ENCODE peak calls at places on chromosomes 2 and 18, in six cellular contexts. One of them, this sample, is unnamed.

GRCh38 chr2:113992090-113992489 is 102.2 kb downstream of the ACTR3 start:
- DNase-seq in fibroblast of mammary gland: peak; percentile 28
- DNase-seq in mucosa of descending colon: no peak
- DNase-seq in lower leg skin: no peak
- DNase-seq in A549: no peak
- DNase-seq in WERI-Rb-1: no peak
- DNase-seq in this sample: no peak

GRCh38 chr2:108615480-108616090 is 81.3 kb downstream of the LIMS1 start:
- DNase-seq in A549: no peak
- DNase-seq in mucosa of descending colon: no peak
- DNase-seq in fibroblast of mammary gland: no peak
- DNase-seq in lower leg skin: no peak
- DNase-seq in WERI-Rb-1: no peak
- DNase-seq in this sample: no peak

GRCh38 chr18:13388586-13389490 is 170.3 kb downstream of the LDLRAD4 start:
- DNase-seq in mucosa of descending colon: no peak
- DNase-seq in A549: no peak
- DNase-seq in lower leg skin: peak; percentile 83
- DNase-seq in WERI-Rb-1: no peak
- DNase-seq in fibroblast of mammary gland: no peak
- DNase-seq in this sample: no peak

GRCh38 chr2:18435425-18436037 is 124.9 kb downstream of the RDH14 start:
- DNase-seq in WERI-Rb-1: peak; percentile 26
- DNase-seq in A549: peak; percentile 70
- DNase-seq in fibroblast of mammary gland: peak; percentile 87
- DNase-seq in lower leg skin: no peak
- DNase-seq in mucosa of descending colon: no peak
- DNase-seq in this sample: peak; percentile 89

GRCh38 chr2:119234021-119235019 is 10.7 kb downstream of the STEAP3 start:
- DNase-seq in WERI-Rb-1: peak; percentile 57
- DNase-seq in mucosa of descending colon: no peak
- DNase-seq in A549: peak; percentile 35
- DNase-seq in fibroblast of mammary gland: peak; percentile 32
- DNase-seq in lower leg skin: no peak
- DNase-seq in this sample: peak; percentile 50

GRCh38 chr2:53460347-53460746 is 307.3 kb upstream of the CHAC2 start:
- DNase-seq in A549: no peak
- DNase-seq in WERI-Rb-1: no peak
- DNase-seq in mucosa of descending colon: peak; percentile 58
- DNase-seq in lower leg skin: no peak
- DNase-seq in fibroblast of mammary gland: no peak
- DNase-seq in this sample: peak; percentile 5

GRCh38 chr2:19046986-19047780 is 311.2 kb downstream of the OSR1 start:
- DNase-seq in WERI-Rb-1: no peak
- DNase-seq in A549: no peak
- DNase-seq in fibroblast of mammary gland: peak; percentile 58
- DNase-seq in lower leg skin: no peak
- DNase-seq in mucosa of descending colon: no peak
- DNase-seq in this sample: peak; percentile 51

GRCh38 chr2:14126846-14127245 is 505.7 kb upstream of the LRATD1 start:
- DNase-seq in lower leg skin: no peak
- DNase-seq in WERI-Rb-1: no peak
- DNase-seq in A549: no peak
- DNase-seq in fibroblast of mammary gland: no peak
- DNase-seq in mucosa of descending colon: no peak
- DNase-seq in this sample: no peak

GRCh38 chr2:199370150-199370780 is 87.5 kb downstream of the SATB2 start:
- DNase-seq in WERI-Rb-1: no peak
- DNase-seq in lower leg skin: no peak
- DNase-seq in mucosa of descending colon: no peak
- DNase-seq in fibroblast of mammary gland: peak; percentile 31
- DNase-seq in A549: no peak
- DNase-seq in this sample: no peak

GRCh38 chr2:189298481-189298880 is 118.9 kb upstream of the COL5A2 start:
- DNase-seq in mucosa of descending colon: no peak
- DNase-seq in fibroblast of mammary gland: peak; percentile 33
- DNase-seq in WERI-Rb-1: no peak
- DNase-seq in A549: no peak
- DNase-seq in lower leg skin: no peak
- DNase-seq in this sample: peak; percentile 38

GRCh38 chr2:33321236-33321731 is 155.2 kb upstream of the RASGRP3 start:
- DNase-seq in fibroblast of mammary gland: peak; percentile 88
- DNase-seq in A549: no peak
- DNase-seq in mucosa of descending colon: no peak
- DNase-seq in lower leg skin: no peak
- DNase-seq in WERI-Rb-1: no peak
- DNase-seq in this sample: peak; percentile 65

GRCh38 chr2:219596954-219597551 is 604 bp upstream of the STK11IP start:
- DNase-seq in lower leg skin: no peak
- DNase-seq in A549: no peak
- DNase-seq in WERI-Rb-1: no peak
- DNase-seq in mucosa of descending colon: no peak
- DNase-seq in fibroblast of mammary gland: peak; percentile 18
- DNase-seq in this sample: peak; percentile 33

GRCh38 chr18:72866901-72867701 is 686 bp downstream of the NETO1 start:
- DNase-seq in lower leg skin: peak; percentile 82
- DNase-seq in A549: no peak
- DNase-seq in WERI-Rb-1: peak; percentile 47
- DNase-seq in mucosa of descending colon: no peak
- DNase-seq in fibroblast of mammary gland: no peak
- DNase-seq in this sample: peak; percentile 9

GRCh38 chr2:45681675-45682074 is 30.2 kb downstream of the PRKCE start:
- DNase-seq in WERI-Rb-1: no peak
- DNase-seq in mucosa of descending colon: no peak
- DNase-seq in lower leg skin: peak; percentile 87
- DNase-seq in fibroblast of mammary gland: peak; percentile 94
- DNase-seq in A549: peak; percentile 48
- DNase-seq in this sample: peak; percentile 80

GRCh38 chr2:26846334-26846863 is 1.5 kb upstream of the DPYSL5 start:
- DNase-seq in lower leg skin: peak; percentile 88
- DNase-seq in A549: peak; percentile 90
- DNase-seq in WERI-Rb-1: peak; percentile 90
- DNase-seq in fibroblast of mammary gland: peak; percentile 71
- DNase-seq in mucosa of descending colon: peak; percentile 62
- DNase-seq in this sample: peak; percentile 85

GRCh38 chr2:26848336-26849055 is 564 bp downstream of the DPYSL5 start:
- DNase-seq in mucosa of descending colon: no peak
- DNase-seq in A549: peak; percentile 38
- DNase-seq in fibroblast of mammary gland: no peak
- DNase-seq in lower leg skin: peak; percentile 81
- DNase-seq in WERI-Rb-1: peak; percentile 77
- DNase-seq in this sample: no peak

GRCh38 chr2:26849056-26850001 is 1.4 kb downstream of the DPYSL5 start:
- DNase-seq in mucosa of descending colon: no peak
- DNase-seq in A549: no peak
- DNase-seq in fibroblast of mammary gland: no peak
- DNase-seq in lower leg skin: no peak
- DNase-seq in WERI-Rb-1: peak; percentile 82
- DNase-seq in this sample: no peak

GRCh38 chr2:26846881-26847662 is 860 bp upstream of the DPYSL5 start:
- DNase-seq in fibroblast of mammary gland: no peak
- DNase-seq in WERI-Rb-1: peak; percentile 72
- DNase-seq in mucosa of descending colon: no peak
- DNase-seq in A549: no peak
- DNase-seq in lower leg skin: peak; percentile 82
- DNase-seq in this sample: no peak

GRCh38 chr2:26847663-26848335 is at the start of gene DPYSL5:
- DNase-seq in WERI-Rb-1: peak; percentile 96
- DNase-seq in mucosa of descending colon: no peak
- DNase-seq in lower leg skin: no peak
- DNase-seq in fibroblast of mammary gland: no peak
- DNase-seq in A549: peak; percentile 60
- DNase-seq in this sample: no peak
- H3K4me3 ChIP-seq in WERI-Rb-1: peak within 1 kb of the TSS; percentile 91
- H3K4me3 ChIP-seq in mucosa of descending colon: no peak within 1 kb of the TSS
- H3K4me3 ChIP-seq in lower leg skin: no peak within 1 kb of the TSS
- H3K4me3 ChIP-seq in fibroblast of mammary gland: no peak within 1 kb of the TSS
- H3K4me3 ChIP-seq in A549: peak within 1 kb of the TSS; percentile 91
- H3K4me3 ChIP-seq in this sample: no peak within 1 kb of the TSS

GRCh38 chr2:31332521-31332920 is 82.0 kb downstream of the XDH start:
- DNase-seq in fibroblast of mammary gland: no peak
- DNase-seq in A549: no peak
- DNase-seq in lower leg skin: peak; percentile 65
- DNase-seq in WERI-Rb-1: no peak
- DNase-seq in mucosa of descending colon: no peak
- DNase-seq in this sample: no peak

GRCh38 chr2:31333527-31334183 is 80.9 kb downstream of the XDH start:
- DNase-seq in fibroblast of mammary gland: peak; percentile 83
- DNase-seq in lower leg skin: peak; percentile 96
- DNase-seq in mucosa of descending colon: peak; percentile 79
- DNase-seq in WERI-Rb-1: peak; percentile 92
- DNase-seq in A549: peak; percentile 80
- DNase-seq in this sample: peak; percentile 93

GRCh38 chr2:31334311-31335026 is 80.1 kb downstream of the XDH start:
- DNase-seq in A549: no peak
- DNase-seq in fibroblast of mammary gland: peak; percentile 77
- DNase-seq in WERI-Rb-1: no peak
- DNase-seq in lower leg skin: no peak
- DNase-seq in mucosa of descending colon: no peak
- DNase-seq in this sample: peak; percentile 27

GRCh38 chr2:31331156-31331555 is 83.4 kb downstream of the XDH start:
- DNase-seq in fibroblast of mammary gland: no peak
- DNase-seq in WERI-Rb-1: no peak
- DNase-seq in A549: no peak
- DNase-seq in mucosa of descending colon: no peak
- DNase-seq in lower leg skin: peak; percentile 63
- DNase-seq in this sample: no peak

DNA sequence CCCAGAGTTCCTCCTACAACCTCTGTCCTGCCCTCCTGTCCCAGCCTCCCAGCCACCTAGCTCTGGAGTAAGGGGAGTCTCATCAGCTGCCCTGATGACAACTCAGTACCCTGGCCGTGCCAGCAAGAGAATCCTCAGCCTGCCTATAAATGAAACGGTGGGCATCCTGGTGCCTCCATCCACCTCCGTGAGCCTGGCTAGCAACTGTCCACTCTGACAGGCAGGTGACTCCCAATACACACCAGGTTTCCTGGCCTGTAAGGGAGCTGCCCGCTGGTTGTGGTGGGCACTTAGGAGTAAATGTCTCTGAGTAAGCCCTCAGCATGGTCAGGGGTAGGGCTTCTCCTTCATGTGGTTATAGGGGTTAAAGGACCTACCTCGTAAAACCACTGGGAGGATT is 81.5 kb downstream of the XDH start:
- DNase-seq in WERI-Rb-1: no peak
- DNase-seq in lower leg skin: peak; percentile 65
- DNase-seq in mucosa of descending colon: no peak
- DNase-seq in fibroblast of mammary gland: no peak
- DNase-seq in A549: no peak
- DNase-seq in this sample: no peak
- H3K4me3 ChIP-seq in WERI-Rb-1: no peak overlapping the region
- H3K4me3 ChIP-seq in lower leg skin: no peak overlapping the region
- H3K4me3 ChIP-seq in mucosa of descending colon: no peak overlapping the region
- H3K4me3 ChIP-seq in fibroblast of mammary gland: no peak overlapping the region
- H3K4me3 ChIP-seq in A549: no peak overlapping the region
- H3K4me3 ChIP-seq in this sample: no peak overlapping the region

DNA sequence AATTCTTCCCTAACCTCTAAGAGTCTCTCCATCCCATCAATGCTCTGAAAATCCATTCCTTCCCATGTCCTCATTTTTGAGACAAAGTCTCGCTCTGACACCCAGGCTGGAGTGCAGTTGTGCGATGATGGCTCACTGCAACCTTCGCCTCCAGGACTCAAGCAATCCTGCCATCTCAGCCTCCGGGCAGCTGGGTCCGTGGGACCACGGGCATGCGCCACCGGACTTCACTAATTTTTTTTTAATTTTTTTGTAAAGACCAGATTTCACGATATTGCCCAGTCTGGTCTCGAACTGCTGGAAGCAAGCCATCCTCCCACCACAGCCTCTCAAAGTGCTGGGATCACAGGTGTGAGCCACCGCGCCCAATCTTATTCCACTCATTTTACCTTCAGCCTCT is 1.6 kb downstream of the FEZ2 start:
- DNase-seq in A549: no peak
- DNase-seq in WERI-Rb-1: no peak
- DNase-seq in fibroblast of mammary gland: no peak
- DNase-seq in mucosa of descending colon: no peak
- DNase-seq in lower leg skin: no peak
- DNase-seq in this sample: no peak
- H3K4me3 ChIP-seq in A549: peak overlapping the region; percentile 96
- H3K4me3 ChIP-seq in WERI-Rb-1: no peak overlapping the region
- H3K4me3 ChIP-seq in fibroblast of mammary gland: peak overlapping the region; percentile 92
- H3K4me3 ChIP-seq in mucosa of descending colon: no peak overlapping the region
- H3K4me3 ChIP-seq in lower leg skin: no peak overlapping the region
- H3K4me3 ChIP-seq in this sample: peak overlapping the region; percentile 80

GRCh38 chr2:191866675-191867506 is 20.0 kb upstream of the CAVIN2 start:
- DNase-seq in A549: peak; percentile 95
- DNase-seq in mucosa of descending colon: no peak
- DNase-seq in lower leg skin: no peak
- DNase-seq in WERI-Rb-1: no peak
- DNase-seq in fibroblast of mammary gland: peak; percentile 96
- DNase-seq in this sample: peak; percentile 92
- H3K4me3 ChIP-seq in A549: no peak overlapping the region
- H3K4me3 ChIP-seq in mucosa of descending colon: no peak overlapping the region
- H3K4me3 ChIP-seq in lower leg skin: no peak overlapping the region
- H3K4me3 ChIP-seq in WERI-Rb-1: no peak overlapping the region
- H3K4me3 ChIP-seq in fibroblast of mammary gland: no peak overlapping the region
- H3K4me3 ChIP-seq in this sample: no peak overlapping the region

GRCh38 chr2:153477096-153477555 is 1.4 kb downstream of the RPRM start:
- DNase-seq in mucosa of descending colon: no peak
- DNase-seq in A549: no peak
- DNase-seq in WERI-Rb-1: peak; percentile 36
- DNase-seq in lower leg skin: peak; percentile 83
- DNase-seq in fibroblast of mammary gland: no peak
- DNase-seq in this sample: peak; percentile 4

GRCh38 chr2:153478289-153479261 is at the start of gene RPRM:
- DNase-seq in mucosa of descending colon: peak; percentile 82
- DNase-seq in fibroblast of mammary gland: peak; percentile 57
- DNase-seq in lower leg skin: peak; percentile 92
- DNase-seq in A549: peak; percentile 61
- DNase-seq in WERI-Rb-1: peak; percentile 90
- DNase-seq in this sample: peak; percentile 50

GRCh38 chr2:153474407-153474806 is 4.2 kb downstream of the RPRM start:
- DNase-seq in mucosa of descending colon: no peak
- DNase-seq in lower leg skin: no peak
- DNase-seq in WERI-Rb-1: peak; percentile 77
- DNase-seq in A549: no peak
- DNase-seq in fibroblast of mammary gland: no peak
- DNase-seq in this sample: no peak

GRCh38 chr2:153477641-153478288 is 797 bp downstream of the RPRM start:
- DNase-seq in fibroblast of mammary gland: no peak
- DNase-seq in WERI-Rb-1: no peak
- DNase-seq in A549: no peak
- DNase-seq in mucosa of descending colon: no peak
- DNase-seq in lower leg skin: peak; percentile 83
- DNase-seq in this sample: no peak

DNA sequence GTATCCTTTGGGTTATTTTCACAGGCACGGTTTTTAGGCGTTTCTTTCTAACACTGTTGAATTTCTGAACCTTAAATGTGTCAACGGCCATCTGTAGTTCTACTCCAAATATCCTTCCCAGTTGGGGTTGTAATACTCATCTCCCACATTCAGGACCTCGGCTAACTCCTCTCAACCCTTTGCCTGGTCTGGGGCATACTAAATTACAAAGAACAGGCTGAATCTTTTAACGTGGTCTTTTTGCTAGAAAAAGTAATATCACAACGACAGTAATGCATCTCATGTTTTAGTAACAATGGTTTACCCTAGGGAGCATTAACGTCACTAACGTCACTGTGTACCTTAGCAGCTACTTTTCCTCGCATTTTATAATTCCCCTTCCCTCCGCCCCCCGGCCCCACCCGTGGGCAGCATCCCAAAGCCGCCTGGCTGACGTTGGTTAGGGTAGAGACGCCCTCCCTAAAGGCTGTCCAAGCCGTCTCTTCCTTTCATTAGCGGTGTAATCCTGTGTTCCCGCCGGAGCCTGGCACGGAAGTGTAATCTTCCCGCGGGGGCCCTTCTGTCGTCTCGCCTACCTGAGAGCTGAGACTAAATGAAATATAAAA is 2.0 kb downstream of the RPRM start:
- DNase-seq in lower leg skin: no peak
- DNase-seq in mucosa of descending colon: no peak
- DNase-seq in WERI-Rb-1: no peak
- DNase-seq in fibroblast of mammary gland: no peak
- DNase-seq in A549: no peak
- DNase-seq in this sample: no peak
- H3K4me3 ChIP-seq in lower leg skin: no peak overlapping the region
- H3K4me3 ChIP-seq in mucosa of descending colon: no peak overlapping the region
- H3K4me3 ChIP-seq in WERI-Rb-1: peak overlapping the region; percentile 46
- H3K4me3 ChIP-seq in fibroblast of mammary gland: no peak overlapping the region
- H3K4me3 ChIP-seq in A549: no peak overlapping the region
- H3K4me3 ChIP-seq in this sample: no peak overlapping the region

This sample was measured in choroid plexus epithelial cell.